ENCODE peak calls at places on chromosome 21, in nine cellular contexts. F is activated naive CD8-positive, alpha-beta T cell treated with anti-CD3 and anti-CD28 coated beads, Interleukin-2, amount 10 ng/mL, durations not matched to agents 7 days and 5 days; M is dermis blood vessel endothelial cell; D is NCI-H1436 treated with DMSO at 0.1 percent for 48 hours; T is T1000; J is RPMI7951; G is chondrocyte; B is Peyer's patch; C is T-helper 17 cell. V is an unnamed sample.

GRCh38 chr21:38448619-38449186 is 49.6 kb downstream of the ERG start:
- DNase-seq in M (peak; percentile 33), J (no peak), D (no peak), G (no peak), B (no peak), T (no peak), F (no peak), C (no peak), V (no peak)

GRCh38 chr21:45514311-45515021 is 27.8 kb downstream of the SLC19A1 start:
- DNase-seq in G (peak; percentile 75), C (no peak), D (no peak), J (no peak), T (no peak), M (no peak), F (no peak), B (peak; percentile 26), V (no peak)

GRCh38 chr21:39687069-39687468 is 57.9 kb upstream of the IGSF5 start:
- DNase-seq in B (peak; percentile 63), G (no peak), M (no peak), C (no peak), F (no peak), D (no peak), T (no peak), J (no peak), V (no peak)

GRCh38 chr21:35036521-35037383 is 12.3 kb downstream of the RUNX1 start:
- DNase-seq in B (no peak), D (no peak), F (no peak), C (no peak), G (no peak), T (no peak), J (no peak), M (no peak), V (no peak)

GRCh38 chr21:45769896-45770295 is 126.4 kb downstream of the PCBP3 start:
- DNase-seq in J (no peak), B (no peak), F (no peak), T (no peak), G (peak; percentile 65), C (no peak), D (no peak), M (no peak), V (no peak)

GRCh38 chr21:40200962-40201361 is 333.7 kb downstream of the PCP4 start:
- DNase-seq in T (no peak), B (no peak), D (no peak), G (no peak), F (no peak), M (no peak), J (no peak), C (no peak), V (no peak)

GRCh38 chr21:44898851-44899767 is 21.6 kb downstream of the ITGB2 start:
- DNase-seq in D (no peak), F (no peak), M (no peak), G (peak; percentile 89), J (no peak), T (no peak), B (no peak), C (no peak), V (no peak)

GRCh38 chr21:14737922-14738321 is 191.8 kb upstream of the SAMSN1 start:
- DNase-seq in G (no peak), M (peak; percentile 77), F (no peak), T (no peak), B (peak; percentile 73), C (peak; percentile 9), J (peak; percentile 3), D (peak; percentile 3), V (peak; percentile 69)

GRCh38 chr21:41367598-41368360 is 6.0 kb downstream of the MX2 start:
- DNase-seq in M (no peak), C (no peak), B (peak; percentile 80), G (no peak), D (no peak), T (no peak), J (no peak), F (no peak), V (no peak)

GRCh38 chr21:18529253-18529652 is 125.7 kb upstream of the TMPRSS15 start:
- DNase-seq in F (no peak), D (no peak), B (no peak), M (peak; percentile 7), G (no peak), J (peak; percentile 64), T (no peak), C (no peak), V (peak; percentile 12)

GRCh38 chr21:27519357-27519756 is 552.5 kb upstream of the ADAMTS5 start:
- DNase-seq in T (no peak), C (no peak), G (no peak), J (peak; percentile 61), D (no peak), M (no peak), B (no peak), F (no peak), V (no peak)

V was measured in A673.